ENCODE peak calls at places on chromosomes 13 and 19, in ten cellular contexts. B is thoracic aorta, S is uterus, E is adrenal gland, C is A549, K is body of pancreas, V is endothelial cell of umbilical vein, T is H9, I is testis, R is pancreas. J is an unnamed sample. For H3K4me1, the result is how much of the 10 kb centered on the place peaks cover.

GRCh38 chr19:5083547-5083965 is 114.6 kb downstream of the KDM4B start:
- DNase-seq in B (no peak), S (peak), E (no peak), C (no peak), K (no peak), V (no peak), T (no peak), I (no peak), R (peak), J (no peak)

GRCh38 chr19:50906217-50906616 is 5.0 kb downstream of the KLK4 start:
- DNase-seq in B (no peak), S (no peak), E (no peak), C (peak), K (peak), V (no peak), T (peak), I (peak), R (no peak), J (peak)

GRCh38 chr19:2167896-2168618 is 4.3 kb downstream of the DOT1L start:
- DNase-seq in B (peak), S (peak), E (peak), C (peak), K (peak), V (peak), T (no peak), I (peak), R (no peak), J (peak)

GRCh38 chr13:19663416-19663979 is 30.0 kb downstream of the MPHOSPH8 start:
- DNase-seq in B (no peak), S (no peak), E (no peak), C (no peak), K (no peak), V (no peak), T (no peak), I (no peak), R (peak), J (no peak)

GRCh38 chr13:44045179-44045562 is 165.5 kb downstream of the LACC1 start:
- DNase-seq in B (no peak), S (no peak), E (no peak), C (peak), K (peak), V (no peak), T (no peak), I (no peak), R (no peak), J (no peak)

GRCh38 chr19:33431986-33432385 is 58.5 kb downstream of the CEBPG start:
- DNase-seq in B (no peak), S (peak), E (no peak), C (no peak), K (no peak), V (no peak), T (no peak), I (no peak), R (peak), J (no peak)

GRCh38 chr19:19485161-19485997 is 30.0 kb downstream of the TSSK6 start:
- DNase-seq in B (no peak), S (no peak), E (no peak), C (no peak), K (no peak), V (no peak), T (no peak), I (no peak), R (peak), J (no peak)

GRCh38 chr13:113962386-113962785 is 11.5 kb downstream of the C13orf46 start:
- DNase-seq in B (no peak), S (no peak), E (no peak), C (no peak), K (no peak), V (no peak), T (no peak), I (no peak), R (peak), J (no peak)

GRCh38 chr19:15641901-15642491 is 1.3 kb downstream of the CYP4F3 start:
- DNase-seq in B (no peak), S (no peak), E (no peak), C (no peak), K (peak), V (no peak), T (no peak), I (no peak), R (no peak), J (no peak)

GRCh38 chr13:63124863-63125262 is 1709.2 kb upstream of the PCDH20 start:
- DNase-seq in B (no peak), S (no peak), E (no peak), C (peak), K (no peak), V (peak), T (no peak), I (no peak), R (no peak), J (no peak)

GRCh38 chr13:80199585-80200292 is 141.2 kb downstream of the SPRY2 start:
- DNase-seq in B (no peak), S (no peak), E (no peak), C (no peak), K (no peak), V (no peak), T (no peak), I (no peak), R (no peak), J (no peak)

GRCh38 chr13:109160887-109161669 is 531.7 kb downstream of the MYO16 start:
- DNase-seq in B (no peak), S (no peak), E (no peak), C (no peak), K (no peak), V (no peak), T (no peak), I (no peak), R (no peak), J (no peak)

GRCh38 chr19:47231215-47232054 is 436 bp upstream of the BBC3 start:
- DNase-seq in B (peak), S (peak), E (peak), C (peak), K (peak), V (peak), T (peak), I (peak), R (peak), J (peak)

GRCh38 chr19:29537181-29537580 is 11.4 kb downstream of the VSTM2B start:
- DNase-seq in B (no peak), S (no peak), E (no peak), C (no peak), K (no peak), V (no peak), T (peak), I (peak), R (peak), J (peak)

GRCh38 chr19:58584498-58585441 is 11.6 kb upstream of the MZF1 start:
- DNase-seq in B (no peak), S (no peak), E (no peak), C (no peak), K (no peak), V (no peak), T (peak), I (peak), R (no peak), J (no peak)

GRCh38 chr13:66886248-66886647 is 343.9 kb downstream of the PCDH9 start:
- DNase-seq in B (no peak), S (no peak), E (no peak), C (no peak), K (no peak), V (no peak), T (no peak), I (no peak), R (no peak), J (no peak)

GRCh38 chr19:14248578-14249011 is 42.6 kb upstream of the ADGRL1 start:
- DNase-seq in B (no peak), S (peak), E (peak), C (peak), K (peak), V (peak), T (peak), I (peak), R (peak), J (peak)

GRCh38 chr13:20127563-20128458 is 33.0 kb downstream of the GJA3 start:
- DNase-seq in B (no peak), S (peak), E (peak), C (peak), K (peak), V (peak), T (peak), I (peak), R (peak), J (peak)

GRCh38 chr13:88329066-88329465 is 657.9 kb downstream of the SLITRK5 start:
- DNase-seq in B (no peak), S (no peak), E (no peak), C (no peak), K (no peak), V (no peak), T (no peak), I (no peak), R (no peak), J (no peak)

GRCh38 chr13:23621316-23621645 is 51.1 kb downstream of the TNFRSF19 start:
- DNase-seq in B (no peak), S (no peak), E (no peak), C (peak), K (no peak), V (no peak), T (no peak), I (no peak), R (no peak), J (no peak)

GRCh38 chr13:20609145-20609544 is 42.2 kb downstream of the IFT88 start:
- DNase-seq in B (no peak), S (no peak), E (no peak), C (no peak), K (no peak), V (peak), T (no peak), I (no peak), R (no peak), J (no peak)

GRCh38 chr13:34179481-34179880 is 361.5 kb downstream of the RFC3 start:
- DNase-seq in B (no peak), S (no peak), E (no peak), C (no peak), K (no peak), V (no peak), T (no peak), I (no peak), R (no peak), J (no peak)

GRCh38 chr19:50607874-50608785 is 31.6 kb downstream of the SYT3 start:
- DNase-seq in B (no peak), S (peak), E (peak), C (peak), K (peak), V (peak), T (peak), I (peak), R (peak), J (peak)

GRCh38 chr13:97360610-97361009 is 73.4 kb upstream of the RAP2A start:
- DNase-seq in B (no peak), S (no peak), E (no peak), C (no peak), K (no peak), V (no peak), T (no peak), I (no peak), R (no peak), J (no peak)

GRCh38 chr13:100789968-100790367 is 115.4 kb upstream of the TMTC4 start:
- DNase-seq in B (no peak), S (no peak), E (no peak), C (no peak), K (no peak), V (no peak), T (no peak), I (no peak), R (no peak), J (no peak)

GRCh38 chr19:7294571-7295212 is 478 bp upstream of the INSR start:
- DNase-seq in B (peak), S (peak), E (peak), C (peak), K (peak), V (peak), T (peak), I (peak), R (peak), J (peak)

GRCh38 chr19:29305268-29305667 is 92.3 kb upstream of the UQCRFS1 start:
- DNase-seq in B (no peak), S (no peak), E (no peak), C (no peak), K (no peak), V (no peak), T (no peak), I (no peak), R (no peak), J (no peak)

GRCh38 chr13:52447354-52447753 is 3.1 kb downstream of the VPS36 start:
- DNase-seq in B (no peak), S (no peak), E (no peak), C (no peak), K (no peak), V (no peak), T (no peak), I (no peak), R (no peak), J (no peak)

GRCh38 chr13:112510002-112510780 is 77.8 kb downstream of the TUBGCP3 start:
- DNase-seq in B (no peak), S (no peak), E (no peak), C (peak), K (peak), V (peak), T (peak), I (peak), R (no peak), J (no peak)

GRCh38 chr19:33444238-33444992 is 70.9 kb downstream of the CEBPG start:
- DNase-seq in B (no peak), S (peak), E (no peak), C (no peak), K (no peak), V (no peak), T (no peak), I (no peak), R (peak), J (no peak)

GRCh38 chr13:86425127-86425526 is 625.9 kb upstream of the SLITRK6 start:
- DNase-seq in B (no peak), S (no peak), E (no peak), C (no peak), K (no peak), V (no peak), T (no peak), I (no peak), R (no peak), J (no peak)

GRCh38 chr13:41008349-41008980 is 10.7 kb downstream of the ELF1 start:
- DNase-seq in B (no peak), S (no peak), E (no peak), C (peak), K (no peak), V (no peak), T (no peak), I (no peak), R (no peak), J (no peak)

GRCh38 chr19:12773571-12773970 is 1.8 kb downstream of the HOOK2 start:
- DNase-seq in B (no peak), S (no peak), E (no peak), C (peak), K (no peak), V (no peak), T (no peak), I (no peak), R (no peak), J (no peak)

GRCh38 chr13:92717857-92718256 is 508.8 kb upstream of the GPC6 start:
- DNase-seq in B (no peak), S (no peak), E (no peak), C (no peak), K (no peak), V (no peak), T (no peak), I (no peak), R (no peak), J (no peak)

GRCh38 chr13:66359910-66360552 is 870.1 kb downstream of the PCDH9 start:
- DNase-seq in B (no peak), S (no peak), E (no peak), C (no peak), K (no peak), V (no peak), T (no peak), I (no peak), R (no peak), J (no peak)

GRCh38 chr19:19463348-19464117 is 51.8 kb downstream of the TSSK6 start:
- DNase-seq in B (no peak), S (peak), E (no peak), C (no peak), K (peak), V (peak), T (no peak), I (no peak), R (peak), J (no peak)

GRCh38 chr13:98796798-98797197 is 44.3 kb upstream of the SLC15A1 start:
- DNase-seq in B (no peak), S (no peak), E (no peak), C (no peak), K (no peak), V (no peak), T (no peak), I (no peak), R (no peak), J (no peak)

GRCh38 chr19:49056101-49056901 is 1.2 kb downstream of the CGB7 start:
- DNase-seq in B (no peak), S (peak), E (peak), C (peak), K (peak), V (peak), T (peak), I (peak), R (peak), J (peak)

GRCh38 chr13:110506859-110507566 is 54.5 kb downstream of the RAB20 start:
- DNase-seq in B (no peak), S (peak), E (no peak), C (peak), K (peak), V (peak), T (no peak), I (peak), R (peak), J (peak)

GRCh38 chr13:78595819-78596700 is 7.3 kb downstream of the POU4F1 start:
- DNase-seq in B (no peak), S (no peak), E (no peak), C (peak), K (no peak), V (no peak), T (peak), I (peak), R (peak), J (no peak)

GRCh38 chr19:8631425-8631819 is 989 bp downstream of the NFILZ start:
- DNase-seq in B (peak), S (no peak), E (no peak), C (peak), K (peak), V (no peak), T (no peak), I (no peak), R (no peak), J (peak)
- H3K27ac ChIP-seq in B (peak), S (peak), E (no peak), C (peak), K (peak), V (no peak), T (no peak), I (no peak), R (peak), J (peak)

GRCh38 chr19:18424122-18424889 is 5.1 kb downstream of the SSBP4 start:
- DNase-seq in B (no peak), S (no peak), E (peak), C (no peak), K (no peak), V (no peak), T (no peak), I (no peak), R (peak), J (no peak)
- H3K4me1 ChIP-seq in B (half or more), S (under half), E (under half), C (under half), K (under half), V (under half), T (under half), I (half or more), R (under half), J (under half)

DNA sequence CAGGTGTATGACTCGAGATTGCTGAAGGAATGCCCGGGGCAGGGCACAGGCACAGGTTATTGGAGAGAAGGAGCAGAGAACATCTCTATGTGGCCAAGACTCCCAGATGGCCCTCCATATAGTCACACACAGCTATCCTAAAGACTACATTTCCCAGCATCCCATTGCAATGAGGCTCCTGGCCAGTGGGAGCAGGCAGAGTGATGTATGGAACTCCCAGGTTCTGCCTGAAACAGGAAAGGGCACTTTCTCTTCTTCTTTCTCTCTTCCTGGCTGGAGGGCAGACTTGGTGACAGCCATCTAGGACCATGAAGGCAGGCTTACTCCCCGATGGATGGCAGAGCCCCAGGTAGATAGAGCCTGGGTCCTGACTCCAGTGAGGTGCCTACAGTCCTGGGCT is 13.5 kb downstream of the PPP1R13L start:
- DNase-seq in B (no peak), S (no peak), E (no peak), C (peak), K (no peak), V (no peak), T (peak), I (no peak), R (peak), J (no peak)
- H3K27ac ChIP-seq in B (no peak), S (no peak), E (no peak), C (no peak), K (no peak), V (no peak), T (no peak), I (no peak), R (no peak), J (no peak)

GRCh38 chr19:38265213-38265861 is 964 bp downstream of the SPINT2 start:
- DNase-seq in B (no peak), S (no peak), E (no peak), C (peak), K (peak), V (no peak), T (no peak), I (peak), R (no peak), J (peak)

GRCh38 chr19:38267780-38268430 is 3.5 kb downstream of the SPINT2 start:
- DNase-seq in B (no peak), S (no peak), E (no peak), C (peak), K (peak), V (no peak), T (no peak), I (no peak), R (no peak), J (no peak)

GRCh38 chr19:38264486-38265212 is at the start of gene SPINT2:
- DNase-seq in B (no peak), S (no peak), E (no peak), C (no peak), K (no peak), V (no peak), T (peak), I (no peak), R (no peak), J (no peak)

GRCh38 chr19:38266981-38267597 is 2.7 kb downstream of the SPINT2 start:
- DNase-seq in B (no peak), S (no peak), E (no peak), C (peak), K (peak), V (peak), T (no peak), I (no peak), R (no peak), J (no peak)

GRCh38 chr19:38266070-38266469 is 1.7 kb downstream of the SPINT2 start:
- DNase-seq in B (no peak), S (no peak), E (no peak), C (no peak), K (no peak), V (no peak), T (no peak), I (no peak), R (no peak), J (no peak)
- H3K4me1 ChIP-seq in B (half or more), S (under half), E (under half), C (half or more), K (half or more), V (under half), T (under half), I (under half), R (under half), J (under half)

GRCh38 chr19:53196777-53197396 is 3.7 kb upstream of the ZNF665 start:
- DNase-seq in B (peak), S (peak), E (peak), C (no peak), K (peak), V (peak), T (peak), I (peak), R (peak), J (peak)
- H3K27ac ChIP-seq in B (peak), S (peak), E (peak), C (no peak), K (peak), V (peak), T (no peak), I (peak), R (peak), J (peak)

GRCh38 chr19:35119091-35119490 is 3.5 kb downstream of the FXYD3 start:
- DNase-seq in B (no peak), S (no peak), E (no peak), C (no peak), K (no peak), V (no peak), T (no peak), I (no peak), R (no peak), J (no peak)

GRCh38 chr19:35120492-35120891 is 4.9 kb downstream of the FXYD3 start:
- DNase-seq in B (no peak), S (no peak), E (no peak), C (peak), K (peak), V (no peak), T (no peak), I (no peak), R (no peak), J (peak)

GRCh38 chr19:35119578-35119977 is 4.0 kb downstream of the FXYD3 start:
- DNase-seq in B (no peak), S (no peak), E (no peak), C (no peak), K (no peak), V (no peak), T (no peak), I (no peak), R (no peak), J (no peak)

GRCh38 chr19:35122687-35123551 is 7.3 kb downstream of the FXYD3 start:
- DNase-seq in B (no peak), S (no peak), E (no peak), C (no peak), K (no peak), V (no peak), T (no peak), I (no peak), R (no peak), J (no peak)

GRCh38 chr19:35120898-35121297 is 5.3 kb downstream of the FXYD3 start:
- DNase-seq in B (no peak), S (no peak), E (no peak), C (no peak), K (no peak), V (no peak), T (no peak), I (no peak), R (no peak), J (no peak)
- H3K4me1 ChIP-seq in B (under half), S (under half), E (under half), C (under half), K (under half), V (under half), T (under half), I (under half), R (under half), J (under half)